ENCODE peak calls at places on chromosomes 12 and 14, in seven cellular contexts. U, S, X, H, G, L and A are unnamed samples.

GRCh38 chr12:129152291-129153075 is 299.2 kb downstream of the GLT1D1 start:
- DNase-seq in L (no peak), X (no peak), U (no peak), G (no peak), H (no peak), S (peak), A (no peak)

GRCh38 chr12:4271433-4272013 is 2.0 kb upstream of the CCND2 start:
- DNase-seq in G (no peak), S (no peak), X (no peak), L (no peak), U (no peak), H (no peak), A (peak)

GRCh38 chr12:43653289-43653915 is 101.4 kb upstream of the ADAMTS20 start:
- DNase-seq in S (no peak), L (no peak), X (no peak), U (no peak), H (no peak), G (no peak), A (no peak)

GRCh38 chr12:51326762-51327439 is 2.9 kb upstream of the BIN2 start:
- DNase-seq in L (peak), X (no peak), H (peak), S (no peak), U (no peak), G (peak), A (peak)

GRCh38 chr12:128994869-128995268 is 141.6 kb downstream of the GLT1D1 start:
- DNase-seq in G (no peak), U (no peak), X (no peak), S (no peak), L (no peak), H (no peak), A (no peak)

GRCh38 chr12:89427508-89428156 is 75.3 kb upstream of the DUSP6 start:
- DNase-seq in X (no peak), G (no peak), S (no peak), U (no peak), L (no peak), H (no peak), A (peak)

GRCh38 chr12:101839324-101840283 is 8.8 kb upstream of the GNPTAB start:
- DNase-seq in X (no peak), H (peak), U (no peak), S (peak), G (peak), L (peak), A (peak)

GRCh38 chr12:124599074-124599999 is 31.9 kb upstream of the NCOR2 start:
- DNase-seq in G (peak), U (no peak), H (no peak), S (no peak), L (no peak), X (no peak), A (peak)

GRCh38 chr12:76820888-76821482 is 57.1 kb downstream of the ZDHHC17 start:
- DNase-seq in S (peak), U (no peak), L (peak), X (no peak), G (peak), H (peak), A (peak)

GRCh38 chr12:57614178-57614947 is 3.1 kb downstream of the ARHGEF25 start:
- DNase-seq in U (peak), S (peak), L (no peak), X (peak), H (peak), G (no peak), A (peak)

GRCh38 chr14:105193916-105194782 is 13.0 kb upstream of the NUDT14 start:
- DNase-seq in S (no peak), L (no peak), U (no peak), G (no peak), H (no peak), X (no peak), A (peak)

GRCh38 chr12:58249610-58250009 is 308.2 kb downstream of the ATP23 start:
- DNase-seq in X (no peak), H (no peak), U (no peak), L (no peak), S (no peak), G (no peak), A (peak)

GRCh38 chr12:80946591-80946990 is 8.9 kb upstream of the LIN7A start:
- DNase-seq in X (no peak), L (no peak), G (peak), S (no peak), U (no peak), H (no peak), A (peak)

GRCh38 chr14:25048170-25049126 is 1.5 kb downstream of the STXBP6 start:
- DNase-seq in X (peak), G (peak), S (peak), L (peak), H (peak), U (peak), A (peak)

GRCh38 chr12:7373226-7373625 is 69.4 kb downstream of the ACSM4 start:
- DNase-seq in X (no peak), U (no peak), S (no peak), H (no peak), G (no peak), L (no peak), A (peak)

GRCh38 chr14:100329233-100330006 is 6.3 kb downstream of the SLC25A47 start:
- DNase-seq in U (no peak), S (peak), H (no peak), X (no peak), L (no peak), G (no peak), A (no peak)

GRCh38 chr12:79737875-79738718 is 47.3 kb upstream of the PAWR start:
- DNase-seq in H (peak), L (no peak), X (no peak), G (peak), S (peak), U (no peak), A (peak)

GRCh38 chr12:132065203-132065602 is 78.9 kb downstream of the DDX51 start:
- DNase-seq in G (no peak), S (no peak), H (no peak), L (no peak), U (no peak), X (no peak), A (no peak)

GRCh38 chr14:102694530-102695171 is 82.6 kb upstream of the TRAF3 start:
- DNase-seq in L (no peak), U (no peak), H (peak), G (peak), S (peak), X (no peak), A (peak)

GRCh38 chr14:21068521-21069387 is 1.4 kb upstream of the ARHGEF40 start:
- DNase-seq in G (peak), H (peak), X (peak), L (peak), S (peak), U (no peak), A (peak)

GRCh38 chr12:62676521-62677307 is 210.1 kb downstream of the MON2 start:
- DNase-seq in U (no peak), G (no peak), H (no peak), L (no peak), X (no peak), S (no peak), A (no peak)

DNA sequence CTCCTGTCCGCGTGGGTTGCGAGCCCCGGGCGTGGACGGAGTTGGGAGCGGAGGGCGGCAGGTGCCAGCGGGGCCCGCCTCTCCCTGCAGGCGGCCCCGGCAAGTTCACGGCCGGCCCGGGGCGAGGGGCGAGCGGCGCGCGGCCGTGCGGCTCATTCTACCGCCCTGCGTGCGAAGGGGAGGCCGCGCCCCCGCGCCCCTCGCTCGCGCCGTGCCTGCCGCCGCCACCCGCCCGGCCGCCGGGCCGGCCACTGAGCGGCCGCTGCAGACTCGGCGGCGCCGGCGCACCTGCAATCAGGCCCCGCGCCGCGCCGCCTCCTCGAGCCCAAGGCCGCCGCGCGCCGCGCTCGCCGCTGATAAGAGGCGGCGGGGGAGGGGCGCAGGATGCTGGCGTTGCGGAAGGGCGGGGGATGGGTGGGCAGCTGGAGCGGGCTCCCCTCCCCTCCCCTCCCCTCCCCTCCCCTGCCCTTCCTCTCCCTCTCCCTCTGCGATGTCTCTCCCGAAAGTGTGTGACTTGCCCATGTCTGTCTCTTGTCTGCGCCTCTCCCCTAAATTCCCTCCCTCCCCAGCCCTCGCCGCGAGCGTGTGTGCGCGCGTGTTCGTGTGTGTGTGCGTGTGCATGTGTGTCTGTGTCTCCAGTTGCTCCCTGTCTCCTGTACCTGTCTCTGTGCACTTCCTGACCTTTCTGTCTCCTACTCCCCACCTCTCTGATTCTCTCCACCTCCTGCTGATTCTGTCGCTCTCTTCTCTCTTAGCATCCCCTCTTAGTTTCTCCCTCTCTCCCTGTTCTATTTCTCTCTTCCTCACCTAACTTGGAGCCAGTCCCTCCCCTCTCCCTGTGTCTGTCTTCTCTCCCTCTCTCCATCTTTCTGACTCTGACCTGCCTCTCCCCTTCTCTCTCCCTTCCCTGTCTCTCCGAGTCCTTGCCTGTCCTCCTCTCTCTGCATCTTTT is 768.1 kb upstream of the TBX3 start:
- DNase-seq in X (peak), L (no peak), S (peak), G (peak), U (peak), H (peak), A (peak)
- H3K4me3 ChIP-seq in X (peak), L (peak), S (peak), G (peak), U (peak), H (no peak), A (peak)

GRCh38 chr14:98792171-98792570 is 479.8 kb downstream of the BCL11B start:
- DNase-seq in U (no peak), X (no peak), G (no peak), H (no peak), S (no peak), L (no peak), A (no peak)

GRCh38 chr14:98786456-98786855 is 485.5 kb downstream of the BCL11B start:
- DNase-seq in U (no peak), L (no peak), G (no peak), X (no peak), H (no peak), S (no peak), A (no peak)

GRCh38 chr14:98791661-98792060 is 480.3 kb downstream of the BCL11B start:
- DNase-seq in G (no peak), X (no peak), L (no peak), U (no peak), S (no peak), H (no peak), A (no peak)
- H3K4me3 ChIP-seq in G (no peak), X (no peak), L (no peak), U (no peak), S (no peak), H (no peak), A (no peak)

DNA sequence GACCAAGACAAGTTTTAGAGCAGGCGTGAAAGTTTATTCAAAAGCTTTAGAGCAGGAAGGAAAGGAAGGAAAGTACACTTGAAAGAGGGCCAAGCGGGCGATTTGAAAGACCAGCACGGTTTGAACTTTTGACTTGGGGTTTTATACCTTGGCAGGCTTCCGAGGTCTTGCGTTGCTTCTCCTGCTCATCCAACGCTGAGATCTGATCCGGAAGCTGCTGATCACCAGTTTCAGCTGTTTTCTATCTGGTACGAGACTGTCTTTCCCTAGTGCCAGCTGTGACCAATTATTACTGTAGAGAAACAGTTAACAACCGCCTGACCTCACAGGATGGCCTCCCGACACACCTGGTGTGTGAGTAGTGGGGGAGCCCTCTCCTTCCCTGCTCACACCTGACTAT is 20.6 kb upstream of the SNRPF start:
- DNase-seq in H (no peak), L (no peak), G (peak), X (no peak), S (no peak), U (no peak), A (peak)
- H3K4me3 ChIP-seq in H (no peak), L (no peak), G (peak), X (no peak), S (no peak), U (no peak), A (peak)

DNA sequence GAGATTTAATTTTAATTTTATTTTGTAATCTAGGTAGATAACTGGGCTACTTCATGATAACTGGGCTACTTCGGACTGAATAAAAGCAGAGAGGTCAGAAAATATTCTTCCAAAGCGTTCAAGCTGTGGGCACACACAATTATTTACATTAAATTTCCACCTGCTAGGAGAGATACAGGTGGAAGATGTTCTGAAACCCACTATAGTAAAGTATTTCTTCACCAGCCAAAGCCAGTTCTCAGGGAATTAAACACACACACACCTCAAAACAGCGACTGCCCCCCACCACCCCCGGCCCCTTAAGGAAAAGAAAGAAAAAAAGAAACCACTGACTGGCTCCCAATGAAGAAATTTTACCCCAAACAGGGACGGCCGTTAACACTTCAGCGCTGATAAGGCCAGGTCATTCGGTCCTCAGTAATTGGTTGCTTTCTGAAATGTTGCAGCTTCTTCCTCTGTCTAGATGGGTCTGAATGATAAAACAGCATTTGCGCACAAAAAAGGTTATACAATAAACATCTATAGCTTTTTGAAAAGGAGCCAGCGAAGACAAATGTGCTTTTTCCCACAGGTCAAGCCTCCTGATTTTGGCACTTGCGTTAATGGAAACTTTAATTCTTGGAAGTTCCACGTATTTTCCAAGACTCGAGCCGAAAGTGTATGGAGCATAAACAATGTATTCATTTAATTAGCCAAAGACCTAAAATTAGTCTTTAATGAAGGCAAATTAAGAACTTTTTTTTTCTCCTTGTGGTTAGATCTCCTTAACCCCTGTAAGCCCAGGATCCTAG is 819 bp upstream of the KCNJ8 start:
- DNase-seq in X (no peak), S (peak), G (no peak), U (no peak), H (no peak), L (no peak), A (no peak)
- H3K4me3 ChIP-seq in X (peak), S (peak), G (no peak), U (peak), H (peak), L (peak), A (peak)